ENCODE peak calls at places on chromosome 4, in ten cellular contexts. S is A549; O is gastrocnemius medialis; C is left ventricle myocardium inferior; A is neuronal stem cell; D is CD8-positive, alpha-beta memory T cell; J is aorta; N is endothelial cell of umbilical vein; Q is WERI-Rb-1; T is caudate nucleus. K is an unnamed sample.

GRCh38 chr4:120056249-120056648 is 10.4 kb downstream of the MAD2L1 start:
- DNase-seq in O (no peak), N (peak; percentile 19), A (no peak), J (no peak), T (no peak), C (no peak), Q (no peak), D (no peak), S (no peak), K (no peak)

GRCh38 chr4:72895408-72895807 is 174.1 kb downstream of the COX18 start:
- DNase-seq in O (no peak), Q (peak; percentile 42), A (peak; percentile 29), C (no peak), N (no peak), S (no peak), T (no peak), D (no peak), J (no peak), K (no peak)

GRCh38 chr4:151417766-151418376 is 8.9 kb downstream of the FHIP1A start:
- DNase-seq in C (no peak), O (no peak), N (no peak), Q (no peak), T (no peak), J (no peak), S (no peak), A (no peak), D (no peak), K (no peak)

GRCh38 chr4:184649026-184649970 is at the start of the genes CASP3 and PRIMPOL:
- DNase-seq in Q (peak; percentile 99), N (peak; percentile 97), T (peak; percentile 97), O (peak; percentile 95), J (peak; percentile 98), S (peak; percentile 27), D (peak; percentile 97), A (peak; percentile 95), C (peak; percentile 98), K (peak; percentile 89)

GRCh38 chr4:152239216-152239615 is 296.7 kb downstream of the FBXW7 start:
- DNase-seq in A (no peak), D (no peak), O (no peak), T (no peak), C (no peak), Q (no peak), S (no peak), J (no peak), N (no peak), K (no peak)

GRCh38 chr4:150098214-150098613 is 20.0 kb downstream of the DCLK2 start:
- DNase-seq in T (no peak), J (no peak), O (no peak), S (no peak), D (no peak), A (no peak), Q (no peak), C (no peak), N (peak; percentile 14), K (no peak)

GRCh38 chr4:163385466-163385865 is 41.8 kb downstream of the NPY5R start:
- DNase-seq in C (no peak), N (no peak), Q (no peak), A (no peak), D (no peak), S (no peak), O (no peak), T (no peak), J (no peak), K (no peak)

GRCh38 chr4:69054578-69055200 is 41.6 kb upstream of the UGT2B7 start:
- DNase-seq in Q (no peak), D (no peak), J (no peak), A (no peak), C (no peak), O (no peak), T (no peak), N (peak; percentile 92), S (no peak), K (no peak)

GRCh38 chr4:145531193-145531592 is 49.5 kb downstream of the SMAD1 start:
- DNase-seq in D (no peak), A (no peak), O (peak; percentile 51), J (no peak), N (no peak), Q (no peak), T (peak; percentile 33), S (no peak), C (peak; percentile 28), K (peak; percentile 38)

GRCh38 chr4:36243355-36244256 is 708 bp downstream of the ARAP2 start:
- DNase-seq in T (peak; percentile 74), C (peak; percentile 59), O (no peak), J (peak; percentile 64), N (no peak), A (peak; percentile 29), S (peak; percentile 15), Q (no peak), D (no peak), K (peak; percentile 18)

DNA sequence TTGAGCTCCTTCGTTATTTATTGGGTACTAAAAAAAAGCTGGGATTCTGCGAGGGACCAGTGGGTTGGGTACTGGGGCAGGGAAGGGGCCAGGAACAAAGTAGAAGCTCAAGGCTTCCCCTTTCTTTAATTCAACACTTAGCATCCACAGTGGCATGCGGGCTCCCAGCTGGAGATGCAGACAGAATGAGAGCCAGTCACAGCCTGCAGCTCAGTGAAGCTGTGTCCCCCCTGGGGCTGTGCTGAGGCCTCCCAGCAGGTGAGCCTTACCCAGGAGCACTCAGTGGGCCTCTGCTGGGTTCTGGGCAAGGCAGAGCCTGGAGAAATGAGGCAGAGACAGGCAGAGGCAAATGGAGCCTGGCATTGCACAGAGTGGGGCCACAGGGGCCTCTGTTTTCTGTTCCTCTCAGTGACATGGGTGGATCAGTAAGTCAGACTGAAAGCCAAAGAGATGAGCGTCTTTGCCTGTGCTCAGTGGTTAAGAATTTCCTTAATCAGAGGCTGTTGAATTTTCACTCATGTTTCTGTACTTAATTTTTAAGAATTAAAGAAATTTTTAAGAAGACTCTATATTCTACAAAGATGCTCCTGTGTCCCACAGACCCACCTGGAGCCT is 181.4 kb upstream of the RBPJ start:
- DNase-seq in O (no peak), C (no peak), N (no peak), T (no peak), S (no peak), Q (no peak), D (no peak), J (no peak), A (no peak), K (no peak)
- H3K27ac ChIP-seq in O (no peak overlapping the region), C (no peak overlapping the region), N (no peak overlapping the region), T (no peak overlapping the region), S (no peak overlapping the region), Q (no peak overlapping the region), D (no peak overlapping the region), J (no peak overlapping the region), A (no peak overlapping the region), K (no peak overlapping the region)

GRCh38 chr4:177313263-177313662 is 3.6 kb downstream of the NEIL3 start:
- DNase-seq in N (no peak), O (no peak), A (no peak), C (no peak), D (no peak), T (no peak), J (no peak), S (no peak), Q (no peak), K (no peak)

GRCh38 chr4:177320721-177321120 is 11.0 kb downstream of the NEIL3 start:
- DNase-seq in Q (no peak), J (no peak), C (no peak), S (no peak), N (no peak), D (no peak), A (no peak), T (no peak), O (no peak), K (no peak)

GRCh38 chr4:177321647-177322046 is 12.0 kb downstream of the NEIL3 start:
- DNase-seq in T (no peak), J (no peak), D (no peak), A (no peak), N (no peak), Q (no peak), S (no peak), O (no peak), C (no peak), K (no peak)

DNA sequence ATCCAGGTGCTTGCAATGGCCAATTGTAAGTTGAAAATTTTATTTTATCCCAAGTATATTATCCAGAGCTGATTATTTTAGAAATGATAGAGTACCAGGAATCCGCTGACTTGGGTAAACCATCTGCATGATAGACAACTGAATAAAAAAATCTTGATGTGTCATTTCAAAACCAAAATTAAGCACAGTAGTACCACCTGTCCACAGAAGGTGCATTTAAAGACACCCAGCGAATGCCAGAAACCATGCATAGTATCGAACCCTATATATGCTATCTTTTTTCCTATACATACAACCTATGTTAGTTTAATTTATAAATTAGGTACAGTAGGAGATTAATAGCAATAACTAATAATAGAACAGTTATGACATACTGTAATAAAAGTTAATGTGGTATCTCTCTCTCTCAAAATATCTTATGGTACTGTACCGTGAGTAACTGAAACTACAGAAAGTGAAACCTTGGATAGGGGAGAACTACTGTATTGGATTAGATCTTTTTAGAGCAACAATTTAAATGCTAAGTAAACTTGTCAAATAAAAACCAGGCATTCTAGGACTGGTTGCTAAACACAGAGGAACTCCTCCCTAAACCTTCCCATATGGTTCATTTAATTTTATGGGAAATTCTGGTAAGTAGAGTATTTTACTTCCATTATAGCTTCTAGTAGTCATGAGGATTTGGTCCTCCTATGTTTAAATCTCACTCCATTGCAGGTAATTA is 6.3 kb downstream of the NEIL3 start:
- DNase-seq in N (no peak), D (no peak), Q (no peak), O (no peak), S (no peak), A (no peak), T (no peak), C (no peak), J (no peak), K (no peak)
- H3K27ac ChIP-seq in N (no peak overlapping the region), D (no peak overlapping the region), Q (no peak overlapping the region), O (no peak overlapping the region), S (peak overlapping the region; percentile 84), A (no peak overlapping the region), T (no peak overlapping the region), C (no peak overlapping the region), J (no peak overlapping the region), K (no peak overlapping the region)

GRCh38 chr4:173397604-173398003 is 1.3 kb downstream of the SCRG1 start:
- DNase-seq in D (no peak), N (no peak), Q (no peak), S (no peak), O (no peak), C (no peak), T (no peak), J (no peak), A (no peak), K (no peak)
- H3K27ac ChIP-seq in D (no peak overlapping the region), N (no peak overlapping the region), Q (no peak overlapping the region), S (no peak overlapping the region), O (no peak overlapping the region), C (no peak overlapping the region), T (peak overlapping the region; percentile 46), J (peak overlapping the region; percentile 82), A (no peak overlapping the region), K (peak overlapping the region; percentile 9)

GRCh38 chr4:38743866-38744265 is 38.9 kb downstream of the TLR10 start:
- DNase-seq in N (no peak), C (no peak), T (no peak), O (no peak), Q (no peak), S (no peak), D (no peak), J (no peak), A (no peak), K (no peak)
- H3K27ac ChIP-seq in N (no peak overlapping the region), C (peak overlapping the region; percentile 19), T (no peak overlapping the region), O (no peak overlapping the region), Q (no peak overlapping the region), S (no peak overlapping the region), D (no peak overlapping the region), J (no peak overlapping the region), A (no peak overlapping the region), K (no peak overlapping the region)

GRCh38 chr4:80265571-80266266 is 745 bp upstream of the FGF5 start:
- DNase-seq in Q (peak; percentile 42), O (no peak), A (no peak), D (no peak), T (no peak), J (no peak), S (no peak), N (peak; percentile 65), C (no peak), K (peak; percentile 32)
- H3K27ac ChIP-seq in Q (no peak overlapping the region), O (no peak overlapping the region), A (no peak overlapping the region), D (no peak overlapping the region), T (no peak overlapping the region), J (no peak overlapping the region), S (no peak overlapping the region), N (peak overlapping the region; percentile 49), C (no peak overlapping the region), K (no peak overlapping the region)

K was measured in substantia nigra.